ENCODE peak calls at places on chromosomes 5 and 9, in four cellular contexts. R is NCI-H1092, U is T-helper 2 cell, O is NCI-H69. H is an unnamed sample.

GRCh38 chr5:157917909-157918809 is 59.2 kb upstream of the CLINT1 start:
- DNase-seq in O (peak; percentile 89), R (peak; percentile 5), U (peak; percentile 56), H (no peak)

GRCh38 chr5:78706825-78707224 is 58.3 kb upstream of the LHFPL2 start:
- DNase-seq in O (no peak), U (no peak), R (no peak), H (no peak)

GRCh38 chr9:99690573-99690972 is 131.1 kb upstream of the NR4A3 start:
- DNase-seq in O (peak; percentile 98), U (no peak), R (peak; percentile 63), H (no peak)

GRCh38 chr5:96080557-96080956 is 118.9 kb upstream of the ELL2 start:
- DNase-seq in O (no peak), U (no peak), R (no peak), H (no peak)

GRCh38 chr9:106920701-106921283 is 57.8 kb downstream of the ZNF462 start:
- DNase-seq in O (peak; percentile 84), U (no peak), R (no peak), H (no peak)

GRCh38 chr9:75889577-75889976 is 896 bp upstream of the PCSK5 start:
- DNase-seq in U (no peak), R (no peak), O (peak; percentile 34), H (no peak)

GRCh38 chr5:151449288-151449687 is 1.9 kb downstream of the SLC36A1 start:
- DNase-seq in R (no peak), U (no peak), O (no peak), H (no peak)

GRCh38 chr5:148996270-148996669 is 66.6 kb downstream of the SH3TC2 start:
- DNase-seq in O (no peak), R (no peak), U (no peak), H (no peak)